ENCODE peak calls at places on chromosome 10, in eight cellular contexts. E, Q, X, J, W, F, T and H are unnamed samples.

GRCh38 chr10:71325258-71325657 is 6.2 kb downstream of the SLC29A3 start:
- DNase-seq in F (no peak), W (no peak), E (no peak), J (no peak), X (no peak), Q (no peak), T (no peak), H (no peak)

GRCh38 chr10:118850418-118851061 is 95.8 kb upstream of the CACUL1 start:
- DNase-seq in F (peak), E (peak), Q (no peak), X (peak), T (peak), J (peak), W (no peak), H (peak)

GRCh38 chr10:89609730-89610393 is 35.2 kb downstream of the PANK1 start:
- DNase-seq in X (no peak), Q (no peak), W (no peak), J (no peak), T (no peak), E (no peak), F (no peak), H (no peak)

GRCh38 chr10:23053036-23053435 is 42.3 kb upstream of the MSRB2 start:
- DNase-seq in T (no peak), J (peak), W (no peak), Q (no peak), E (peak), F (no peak), X (no peak), H (no peak)

GRCh38 chr10:107576746-107577145 is 412.2 kb upstream of the SORCS1 start:
- DNase-seq in Q (no peak), J (peak), X (peak), F (peak), E (peak), T (no peak), W (no peak), H (no peak)

GRCh38 chr10:121352456-121352855 is 245.8 kb downstream of the FGFR2 start:
- DNase-seq in W (no peak), T (no peak), X (no peak), Q (no peak), J (no peak), F (no peak), E (no peak), H (no peak)

GRCh38 chr10:3496138-3496537 is 288.9 kb downstream of the KLF6 start:
- DNase-seq in E (no peak), T (no peak), Q (no peak), J (no peak), X (no peak), W (no peak), F (no peak), H (no peak)

GRCh38 chr10:115706482-115707076 is 566.4 kb downstream of the GFRA1 start:
- DNase-seq in Q (no peak), E (peak), F (peak), J (peak), T (peak), W (no peak), X (no peak), H (peak)

GRCh38 chr10:90742189-90742588 is 115.7 kb downstream of the HTR7 start:
- DNase-seq in F (peak), X (no peak), W (peak), Q (peak), T (peak), E (peak), J (peak), H (peak)

GRCh38 chr10:61465807-61466425 is 12.7 kb upstream of the TMEM26 start:
- DNase-seq in T (peak), X (no peak), W (no peak), F (peak), J (peak), Q (no peak), E (peak), H (no peak)

GRCh38 chr10:48400129-48400849 is 93.8 kb downstream of the MAPK8 start:
- DNase-seq in Q (peak), T (no peak), X (no peak), E (peak), F (no peak), W (peak), J (peak), H (peak)

GRCh38 chr10:45154481-45154880 is 153.8 kb downstream of the ZNF22 start:
- DNase-seq in Q (no peak), E (no peak), W (no peak), F (peak), J (peak), T (peak), X (no peak), H (no peak)

GRCh38 chr10:36263871-36264270 is 621.8 kb upstream of the FZD8 start:
- DNase-seq in J (peak), E (no peak), T (peak), W (no peak), X (no peak), Q (no peak), F (no peak), H (no peak)

GRCh38 chr10:34809796-34810195 is 5.3 kb downstream of the PARD3 start:
- DNase-seq in T (no peak), J (no peak), F (peak), E (no peak), Q (no peak), W (no peak), X (no peak), H (no peak)

GRCh38 chr10:113058175-113058961 is 108.3 kb downstream of the TCF7L2 start:
- DNase-seq in W (no peak), T (peak), Q (no peak), F (peak), J (peak), X (no peak), E (peak), H (peak)

GRCh38 chr10:1732501-1733123 is 4.7 kb downstream of the ADARB2 start:
- DNase-seq in X (peak), W (no peak), T (no peak), F (no peak), Q (no peak), E (peak), J (peak), H (no peak)

GRCh38 chr10:34420795-34421194 is 394.3 kb downstream of the PARD3 start:
- DNase-seq in X (no peak), T (no peak), W (no peak), E (no peak), J (no peak), F (no peak), Q (no peak), H (no peak)

GRCh38 chr10:98391578-98391991 is 23.4 kb downstream of the PYROXD2 start:
- DNase-seq in W (no peak), J (peak), X (no peak), F (peak), E (peak), T (peak), Q (no peak), H (no peak)

GRCh38 chr10:13371879-13372470 is 23.9 kb upstream of the SEPHS1 start:
- DNase-seq in T (peak), E (peak), W (peak), X (peak), J (peak), Q (no peak), F (peak), H (peak)

GRCh38 chr10:126380352-126381076 is 7.8 kb downstream of the ADAM12 start:
- DNase-seq in F (no peak), J (no peak), W (no peak), X (no peak), E (no peak), Q (no peak), T (no peak), H (no peak)

GRCh38 chr10:101001225-101002035 is 1.8 kb downstream of the LZTS2 start:
- DNase-seq in Q (peak), J (peak), W (no peak), X (peak), T (peak), E (peak), F (peak), H (peak)

GRCh38 chr10:75303045-75303777 is 67.5 kb upstream of the COMTD1 start:
- DNase-seq in E (no peak), W (no peak), Q (no peak), J (peak), T (no peak), X (peak), F (no peak), H (no peak)

GRCh38 chr10:26326874-26327273 is 110.3 kb downstream of the GAD2 start:
- DNase-seq in W (no peak), Q (no peak), J (no peak), F (no peak), X (no peak), E (no peak), T (no peak), H (no peak)
- TF ChIP-seq CTCF in W (no peak), Q (no peak), J (no peak), F (no peak), X (no peak), E (no peak), T (no peak), H (no peak)

GRCh38 chr10:116757246-116757645 is 14.9 kb upstream of the HSPA12A start:
- DNase-seq in T (no peak), X (no peak), Q (no peak), E (no peak), F (no peak), J (no peak), W (no peak), H (no peak)

GRCh38 chr10:116752969-116753665 is 10.8 kb upstream of the HSPA12A start:
- DNase-seq in J (no peak), E (no peak), T (no peak), F (no peak), X (no peak), W (no peak), Q (no peak), H (no peak)

GRCh38 chr10:116752563-116752962 is 10.2 kb upstream of the HSPA12A start:
- DNase-seq in F (no peak), E (no peak), X (no peak), W (no peak), Q (no peak), J (peak), T (peak), H (no peak)

GRCh38 chr10:116753759-116754158 is 11.4 kb upstream of the HSPA12A start:
- DNase-seq in E (peak), Q (no peak), F (no peak), J (peak), W (no peak), X (no peak), T (peak), H (no peak)

GRCh38 chr10:116756277-116756676 is 13.9 kb upstream of the HSPA12A start:
- DNase-seq in T (no peak), X (peak), E (no peak), W (no peak), J (no peak), F (peak), Q (no peak), H (no peak)
- TF ChIP-seq CTCF in T (no peak), X (no peak), E (no peak), W (no peak), J (no peak), F (no peak), Q (no peak), H (no peak)

DNA sequence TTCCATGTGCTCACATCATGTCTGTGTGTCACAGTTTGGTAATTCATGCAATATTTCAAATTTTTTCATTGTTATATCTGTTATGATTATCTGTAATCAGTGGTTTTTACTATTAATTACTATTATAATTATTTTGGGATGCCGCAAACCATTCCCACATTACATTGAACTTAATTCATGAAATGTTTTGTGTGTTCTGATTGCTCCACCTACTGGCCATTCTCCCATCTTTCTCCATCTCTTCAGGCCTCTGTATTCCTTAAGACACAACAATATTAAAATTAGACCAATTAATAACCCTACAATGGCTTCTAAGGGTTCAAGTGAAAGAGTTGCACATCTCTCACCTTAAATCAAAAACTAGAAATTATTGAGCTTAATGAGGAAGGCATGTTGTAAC is 398.5 kb downstream of the PCDH15 start:
- DNase-seq in W (peak), X (no peak), J (peak), F (peak), T (peak), E (peak), Q (no peak), H (peak)
- TF ChIP-seq CTCF in W (peak), X (no peak), J (peak), F (no peak), T (peak), E (peak), Q (peak), H (peak)

GRCh38 chr10:12252882-12253546 is 57.0 kb downstream of the CDC123 start:
- DNase-seq in W (no peak), E (no peak), T (peak), X (peak), J (no peak), Q (no peak), F (peak), H (peak)
- TF ChIP-seq CTCF in W (no peak), E (no peak), T (peak), X (no peak), J (peak), Q (peak), F (peak), H (peak)

DNA sequence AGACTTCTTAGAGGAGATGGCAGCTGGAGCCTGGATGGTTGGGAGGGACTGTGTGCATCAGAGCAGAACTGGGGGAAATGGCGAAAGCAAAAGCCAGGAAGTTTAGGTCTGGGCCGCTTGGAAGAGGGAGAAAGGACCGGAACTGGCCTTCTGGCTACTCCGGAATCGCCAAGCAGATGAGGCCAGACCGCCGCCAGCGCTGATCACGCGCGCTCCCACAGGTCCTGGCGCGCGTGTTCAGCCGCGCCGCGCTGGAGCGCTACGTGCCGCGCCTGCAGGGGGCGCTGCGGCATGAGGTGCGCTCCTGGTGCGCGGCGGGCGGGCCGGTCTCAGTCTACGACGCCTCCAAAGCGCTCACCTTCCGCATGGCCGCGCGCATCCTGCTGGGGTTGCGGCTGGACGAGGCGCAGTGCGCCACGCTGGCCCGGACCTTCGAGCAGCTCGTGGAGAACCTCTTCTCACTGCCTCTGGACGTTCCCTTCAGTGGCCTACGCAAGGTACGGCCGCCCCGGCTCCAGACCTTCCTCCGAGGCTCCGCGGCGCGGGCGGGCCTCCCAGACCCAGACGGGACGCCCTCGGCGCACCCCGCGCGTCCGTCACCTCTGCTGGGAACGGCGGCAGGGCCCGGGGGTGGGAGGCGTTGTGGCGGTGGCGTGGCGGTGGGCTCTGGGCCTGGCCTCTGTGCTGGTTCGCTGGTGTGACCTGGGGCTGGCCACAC is 2.1 kb downstream of the CYP26C1 start:
- DNase-seq in J (no peak), T (peak), F (peak), E (no peak), X (no peak), W (no peak), Q (no peak), H (no peak)
- TF ChIP-seq CTCF in J (peak), T (no peak), F (peak), E (peak), X (no peak), W (peak), Q (peak), H (peak)

DNA sequence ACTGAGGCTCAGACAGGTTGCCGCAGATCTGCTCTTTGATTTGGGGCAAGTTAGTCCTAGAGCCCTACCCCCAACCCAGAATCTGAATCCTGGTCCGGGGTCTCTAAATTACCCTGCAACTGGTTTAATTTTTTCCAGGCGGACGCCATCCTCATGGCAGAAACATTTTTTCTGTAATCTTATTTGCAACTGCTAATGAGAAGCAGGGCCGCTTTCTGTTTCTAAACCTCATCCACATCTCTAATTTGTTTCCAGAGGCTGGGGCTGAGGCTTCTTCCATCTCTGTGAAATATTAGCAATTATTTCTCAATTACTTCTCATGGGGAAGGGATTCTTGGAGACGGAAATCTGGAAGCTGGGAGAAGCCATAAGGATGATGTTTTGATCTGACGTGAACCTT is 261.6 kb downstream of the RPS24 start:
- DNase-seq in J (no peak), T (no peak), Q (no peak), E (no peak), W (no peak), X (no peak), F (no peak), H (no peak)
- TF ChIP-seq CTCF in J (no peak), T (no peak), Q (no peak), E (no peak), W (no peak), X (no peak), F (no peak), H (no peak)

DNA sequence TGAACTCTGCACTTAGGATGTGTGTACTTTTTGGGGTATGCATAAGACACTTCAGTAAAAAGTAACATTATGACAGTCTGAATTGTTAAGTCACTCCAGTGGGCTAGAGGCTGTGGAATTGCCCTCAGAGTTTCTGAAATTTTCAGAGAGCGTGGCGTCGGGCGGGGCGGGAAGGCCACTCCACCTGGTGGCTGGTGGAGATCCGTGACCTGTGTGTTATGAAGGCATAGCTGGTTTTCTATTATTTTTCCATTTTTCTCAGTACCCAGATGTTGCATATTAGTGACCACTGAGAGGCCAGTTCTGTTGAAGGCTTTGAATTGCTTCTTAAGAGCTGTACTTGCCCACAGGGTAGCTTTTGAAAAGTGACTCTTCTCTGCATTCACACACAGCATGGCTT is 52.5 kb downstream of the TACR2 start:
- DNase-seq in E (no peak), J (no peak), X (no peak), W (no peak), F (no peak), Q (no peak), T (no peak), H (no peak)
- TF ChIP-seq CTCF in E (no peak), J (no peak), X (no peak), W (no peak), F (no peak), Q (no peak), T (no peak), H (peak)

GRCh38 chr10:95391570-95392249 is 100.9 kb upstream of the PDLIM1 start:
- DNase-seq in T (peak), F (peak), E (peak), X (no peak), W (no peak), Q (no peak), J (peak), H (peak)
- TF ChIP-seq CTCF in T (peak), F (no peak), E (no peak), X (no peak), W (peak), Q (peak), J (no peak), H (peak)

GRCh38 chr10:43093423-43094090 is 16.7 kb downstream of the RET start:
- DNase-seq in J (no peak), F (peak), W (no peak), Q (no peak), T (no peak), E (no peak), X (no peak), H (no peak)
- TF ChIP-seq CTCF in J (no peak), F (no peak), W (no peak), Q (no peak), T (no peak), E (no peak), X (no peak), H (peak)